ENCODE peak calls at places on chromosomes 6 and 20, in six cellular contexts. R, N, A, Q, V and U are unnamed samples.

GRCh38 chr6:137494281-137494966 is at the start of gene OLIG3:
- DNase-seq in R (no peak), N (no peak), A (peak), Q (no peak), V (no peak), U (no peak)

GRCh38 chr20:33584976-33585375 is 77.2 kb upstream of the C20orf144 start:
- DNase-seq in R (no peak), N (no peak), A (no peak), Q (no peak), V (no peak), U (no peak)

GRCh38 chr6:36847991-36848390 is 8.7 kb upstream of the CPNE5 start:
- DNase-seq in R (no peak), N (no peak), A (no peak), Q (no peak), V (no peak), U (no peak)

GRCh38 chr6:124661231-124661630 is 301.0 kb upstream of the RNF217 start:
- DNase-seq in R (no peak), N (no peak), A (no peak), Q (no peak), V (no peak), U (no peak)

GRCh38 chr6:9086331-9086730 is 651.0 kb upstream of the SLC35B3 start:
- DNase-seq in R (no peak), N (no peak), A (no peak), Q (no peak), V (no peak), U (no peak)

GRCh38 chr20:57061058-57061900 is 205.2 kb downstream of the BMP7 start:
- DNase-seq in R (peak), N (no peak), A (peak), Q (peak), V (no peak), U (no peak)

GRCh38 chr6:33807606-33808005 is 3.8 kb upstream of the MLN start:
- DNase-seq in R (no peak), N (no peak), A (no peak), Q (no peak), V (no peak), U (no peak)

GRCh38 chr6:21612067-21612745 is 18.7 kb downstream of the SOX4 start:
- DNase-seq in R (no peak), N (no peak), A (no peak), Q (no peak), V (no peak), U (no peak)

GRCh38 chr20:36754656-36755222 is 8.8 kb upstream of the NDRG3 start:
- DNase-seq in R (peak), N (no peak), A (peak), Q (peak), V (peak), U (peak)

GRCh38 chr6:167328086-167328485 is 3.2 kb downstream of the TTLL2 start:
- DNase-seq in R (no peak), N (no peak), A (no peak), Q (no peak), V (no peak), U (no peak)

GRCh38 chr6:2853766-2854393 is 12.2 kb upstream of the SERPINB1 start:
- DNase-seq in R (peak), N (peak), A (no peak), Q (peak), V (peak), U (peak)

GRCh38 chr6:106729848-106730247 is 100.5 kb downstream of the QRSL1 start:
- DNase-seq in R (no peak), N (no peak), A (no peak), Q (no peak), V (no peak), U (no peak)

GRCh38 chr6:168089186-168090063 is 10.4 kb upstream of the FRMD1 start:
- DNase-seq in R (no peak), N (no peak), A (no peak), Q (no peak), V (no peak), U (no peak)

GRCh38 chr6:361411-362132 is 30.0 kb upstream of the IRF4 start:
- DNase-seq in R (no peak), N (no peak), A (no peak), Q (no peak), V (no peak), U (no peak)

GRCh38 chr6:163335671-163336545 is 78.6 kb upstream of the QKI start:
- DNase-seq in R (no peak), N (no peak), A (no peak), Q (no peak), V (no peak), U (no peak)

GRCh38 chr6:7463785-7464184 is 74.2 kb downstream of the RIOK1 start:
- DNase-seq in R (peak), N (no peak), A (no peak), Q (no peak), V (peak), U (no peak)

GRCh38 chr6:142902636-142903053 is 42.3 kb downstream of the HIVEP2 start:
- DNase-seq in R (peak), N (peak), A (no peak), Q (peak), V (peak), U (peak)

GRCh38 chr6:53300656-53301551 is 47.8 kb downstream of the ELOVL5 start:
- DNase-seq in R (no peak), N (no peak), A (no peak), Q (no peak), V (peak), U (no peak)

GRCh38 chr6:104599821-104600658 is 259.7 kb downstream of the HACE1 start:
- DNase-seq in R (no peak), N (no peak), A (no peak), Q (no peak), V (no peak), U (no peak)

GRCh38 chr6:147479857-147480256 is 28.6 kb upstream of the SAMD5 start:
- DNase-seq in R (peak), N (no peak), A (no peak), Q (no peak), V (no peak), U (no peak)

GRCh38 chr6:158631678-158632537 is 12.6 kb downstream of the DYNLT1 start:
- DNase-seq in R (peak), N (no peak), A (no peak), Q (peak), V (no peak), U (peak)

GRCh38 chr6:157380458-157380778 is 572 bp upstream of the ZDHHC14 start:
- DNase-seq in R (no peak), N (no peak), A (no peak), Q (peak), V (no peak), U (no peak)

GRCh38 chr20:52313335-52313963 is 121.9 kb upstream of the ZFP64 start:
- DNase-seq in R (peak), N (no peak), A (no peak), Q (no peak), V (peak), U (peak)

GRCh38 chr20:15320941-15321340 is 983.5 kb upstream of the FLRT3 start:
- DNase-seq in R (no peak), N (no peak), A (no peak), Q (no peak), V (no peak), U (no peak)

GRCh38 chr20:19056909-19057308 is 155.5 kb upstream of the SLC24A3 start:
- DNase-seq in R (no peak), N (no peak), A (peak), Q (no peak), V (no peak), U (no peak)

GRCh38 chr20:208937-209566 is 18.0 kb upstream of the DEFB129 start:
- DNase-seq in R (peak), N (no peak), A (no peak), Q (peak), V (peak), U (peak)

GRCh38 chr6:69865126-69865525 is 1.2 kb upstream of the COL19A1 start:
- DNase-seq in R (no peak), N (no peak), A (no peak), Q (no peak), V (no peak), U (no peak)

GRCh38 chr6:10528170-10528981 is 7.2 kb downstream of the GCNT2 start:
- DNase-seq in R (peak), N (peak), A (no peak), Q (no peak), V (peak), U (no peak)

GRCh38 chr20:25090492-25091429 is 8.8 kb upstream of the VSX1 start:
- DNase-seq in R (no peak), N (peak), A (peak), Q (no peak), V (no peak), U (no peak)

GRCh38 chr6:6003334-6004146 is 3.2 kb downstream of the NRN1 start:
- DNase-seq in R (no peak), N (no peak), A (peak), Q (no peak), V (no peak), U (no peak)

GRCh38 chr6:220312-220711 is 72.0 kb upstream of the DUSP22 start:
- DNase-seq in R (no peak), N (no peak), A (no peak), Q (no peak), V (peak), U (no peak)

GRCh38 chr6:21742238-21742660 is 148.7 kb downstream of the SOX4 start:
- DNase-seq in R (peak), N (no peak), A (no peak), Q (no peak), V (no peak), U (peak)

GRCh38 chr20:17859616-17860232 is 108.9 kb downstream of the SNX5 start:
- DNase-seq in R (no peak), N (no peak), A (no peak), Q (no peak), V (no peak), U (no peak)

GRCh38 chr20:4869290-4870193 is 131.8 kb downstream of the SLC23A2 start:
- DNase-seq in R (peak), N (no peak), A (no peak), Q (no peak), V (no peak), U (no peak)

DNA sequence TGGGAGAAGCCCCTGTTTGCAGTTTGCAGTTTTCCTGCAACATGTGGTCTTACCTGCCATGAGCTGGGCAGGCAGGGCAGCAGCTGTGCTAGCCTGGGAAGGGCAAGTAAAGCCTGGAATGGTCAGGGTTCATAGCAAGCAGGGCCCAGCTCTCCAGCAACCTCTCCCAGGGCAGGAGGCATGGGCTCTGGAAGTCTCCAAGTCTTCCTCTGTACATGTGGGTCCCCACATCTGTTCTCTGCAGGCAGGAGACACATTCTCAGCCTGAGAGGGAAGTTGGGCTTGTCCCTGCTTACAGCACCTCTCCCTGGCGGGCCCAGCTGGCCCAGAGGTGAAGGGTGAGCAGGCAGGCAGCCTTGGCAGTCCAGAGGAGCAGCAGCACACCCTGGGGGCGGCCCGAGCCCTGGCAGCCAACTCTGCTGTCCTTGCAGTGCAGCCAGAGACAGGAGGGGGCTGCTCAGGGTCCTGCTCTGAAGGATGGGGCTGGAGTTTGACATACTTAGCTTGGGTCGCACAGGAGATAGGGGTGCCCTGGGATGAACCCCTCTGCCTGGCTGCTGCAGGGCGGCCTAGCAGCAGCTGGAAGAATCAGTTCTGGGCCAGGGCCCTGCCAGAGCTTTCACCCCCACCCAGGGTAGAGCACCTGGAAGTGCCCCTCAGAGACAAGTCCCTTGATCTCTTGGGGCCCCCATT is 176.0 kb downstream of the MRPL14 start:
- DNase-seq in R (peak), N (no peak), A (peak), Q (peak), V (peak), U (peak)
- TF ChIP-seq MAX in R (no peak), N (no peak), A (peak), Q (no peak), V (peak), U (no peak)

GRCh38 chr6:139262519-139263300 is 29.1 kb downstream of the TXLNB start:
- DNase-seq in R (no peak), N (no peak), A (no peak), Q (no peak), V (no peak), U (no peak)
- TF ChIP-seq RAD21 in R (no peak), N (no peak), A (no peak), Q (no peak), V (no peak), U (no peak)

GRCh38 chr20:9236408-9236912 is 167.6 kb downstream of the PLCB4 start:
- DNase-seq in R (no peak), N (no peak), A (no peak), Q (no peak), V (no peak), U (no peak)

GRCh38 chr20:9246731-9247130 is 177.8 kb downstream of the PLCB4 start:
- DNase-seq in R (no peak), N (no peak), A (no peak), Q (no peak), V (no peak), U (no peak)

GRCh38 chr20:9244811-9245210 is 175.9 kb downstream of the PLCB4 start:
- DNase-seq in R (no peak), N (no peak), A (no peak), Q (no peak), V (no peak), U (no peak)

GRCh38 chr20:9241721-9242427 is 173.0 kb downstream of the PLCB4 start:
- DNase-seq in R (no peak), N (no peak), A (no peak), Q (no peak), V (no peak), U (no peak)

DNA sequence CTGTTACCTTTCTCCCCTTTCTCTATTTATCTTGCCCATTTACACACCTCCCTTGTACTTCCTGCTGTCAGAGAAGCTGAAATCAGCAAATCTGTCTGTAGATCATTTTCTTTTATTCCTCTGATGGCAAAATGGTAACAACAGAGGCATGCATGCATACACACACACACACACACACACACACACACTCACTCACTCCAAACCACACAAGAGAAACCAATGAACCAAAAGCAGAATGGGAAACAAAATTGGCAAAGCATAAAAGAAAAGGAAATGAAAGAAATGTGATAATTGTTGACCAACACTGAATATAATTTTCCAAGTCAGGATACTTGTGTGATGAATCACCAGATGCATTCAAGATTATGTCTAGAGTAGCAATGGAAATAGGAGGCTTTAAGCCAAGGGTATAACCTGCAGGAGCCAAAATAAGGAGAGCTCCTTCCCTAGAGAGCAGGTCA is 172.4 kb downstream of the PLCB4 start:
- DNase-seq in R (peak), N (no peak), A (no peak), Q (no peak), V (no peak), U (peak)
- TF ChIP-seq MAX in R (no peak), N (no peak), A (no peak), Q (no peak), V (no peak), U (no peak)

GRCh38 chr20:53828673-53829085 is 235.0 kb upstream of the ZNF217 start:
- DNase-seq in R (peak), N (no peak), A (no peak), Q (peak), V (no peak), U (peak)
- TF ChIP-seq RAD21 in R (peak), N (peak), A (peak), Q (peak), V (no peak), U (peak)

GRCh38 chr6:39361657-39362486 is 39.4 kb upstream of the KCNK16 start:
- DNase-seq in R (peak), N (no peak), A (peak), Q (peak), V (peak), U (peak)
- TF ChIP-seq MAX in R (no peak), N (no peak), A (peak), Q (no peak), V (no peak), U (peak)

DNA sequence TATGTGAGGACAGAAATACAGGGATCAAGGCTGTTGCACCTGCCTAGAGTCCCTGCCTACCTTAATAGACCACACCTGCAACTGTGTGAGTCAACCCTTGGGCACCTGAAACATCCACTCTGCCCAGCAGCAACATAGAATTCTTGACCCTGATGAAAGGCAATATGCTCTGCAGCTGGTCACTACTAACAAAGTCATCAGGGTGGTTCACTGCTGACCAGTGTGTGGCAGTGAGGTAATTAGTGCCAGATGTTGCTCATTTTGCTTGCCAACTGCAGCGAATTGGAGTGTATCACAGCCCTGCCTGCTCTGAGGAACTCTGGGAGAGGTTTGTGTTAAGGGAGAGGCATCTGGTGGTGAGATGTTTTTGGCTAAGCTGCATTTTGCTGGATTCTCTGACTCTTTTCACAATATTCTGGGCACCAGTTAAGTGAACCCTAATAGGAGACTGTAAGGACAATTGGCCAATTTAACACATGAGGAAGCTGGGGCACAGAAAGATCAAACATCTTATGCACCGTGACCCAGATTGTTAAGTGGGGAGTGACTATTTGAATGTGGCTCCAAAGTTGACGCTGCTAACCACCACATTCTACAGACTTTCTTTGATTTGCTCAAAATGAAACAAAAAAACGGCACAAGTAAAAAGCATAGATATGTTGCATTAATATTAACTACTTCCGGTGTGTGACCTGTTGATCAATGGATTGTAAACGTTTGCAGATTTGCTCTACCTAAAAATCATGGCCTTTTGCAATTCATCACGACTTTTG is 61.9 kb upstream of the OPRM1 start:
- DNase-seq in R (no peak), N (peak), A (no peak), Q (no peak), V (no peak), U (no peak)
- TF ChIP-seq RAD21 in R (no peak), N (no peak), A (no peak), Q (no peak), V (no peak), U (no peak)

GRCh38 chr6:17885889-17886576 is 101.4 kb downstream of the KIF13A start:
- DNase-seq in R (no peak), N (no peak), A (no peak), Q (no peak), V (no peak), U (no peak)
- TF ChIP-seq MAX in R (no peak), N (no peak), A (no peak), Q (no peak), V (no peak), U (no peak)

GRCh38 chr20:45408646-45409213 is 641 bp downstream of the DBNDD2 start:
- DNase-seq in R (no peak), N (no peak), A (no peak), Q (no peak), V (no peak), U (no peak)
- TF ChIP-seq RAD21 in R (no peak), N (no peak), A (no peak), Q (no peak), V (no peak), U (no peak)

GRCh38 chr20:13021205-13021970 is 12.6 kb downstream of the SPTLC3 start:
- DNase-seq in R (no peak), N (no peak), A (no peak), Q (no peak), V (peak), U (no peak)

GRCh38 chr20:13013411-13013810 is 4.6 kb downstream of the SPTLC3 start:
- DNase-seq in R (no peak), N (no peak), A (no peak), Q (no peak), V (no peak), U (no peak)

GRCh38 chr20:13012886-13013285 is 4.1 kb downstream of the SPTLC3 start:
- DNase-seq in R (no peak), N (no peak), A (no peak), Q (no peak), V (no peak), U (no peak)

GRCh38 chr20:13017883-13018535 is 9.2 kb downstream of the SPTLC3 start:
- DNase-seq in R (peak), N (no peak), A (no peak), Q (no peak), V (no peak), U (no peak)

GRCh38 chr20:13017235-13017634 is 8.5 kb downstream of the SPTLC3 start:
- DNase-seq in R (no peak), N (no peak), A (no peak), Q (no peak), V (no peak), U (no peak)
- TF ChIP-seq MAX in R (no peak), N (no peak), A (no peak), Q (no peak), V (no peak), U (no peak)

GRCh38 chr6:14455442-14455841 is 337.9 kb downstream of the CD83 start:
- DNase-seq in R (no peak), N (no peak), A (no peak), Q (no peak), V (no peak), U (no peak)

GRCh38 chr6:14455942-14456648 is 338.5 kb downstream of the CD83 start:
- DNase-seq in R (no peak), N (no peak), A (no peak), Q (no peak), V (no peak), U (no peak)

GRCh38 chr6:14452567-14453527 is 335.3 kb downstream of the CD83 start:
- DNase-seq in R (no peak), N (peak), A (no peak), Q (peak), V (no peak), U (no peak)

GRCh38 chr6:14453712-14454466 is 336.3 kb downstream of the CD83 start:
- DNase-seq in R (no peak), N (no peak), A (no peak), Q (no peak), V (no peak), U (no peak)

GRCh38 chr6:14454467-14454763 is 336.8 kb downstream of the CD83 start:
- DNase-seq in R (no peak), N (no peak), A (no peak), Q (peak), V (no peak), U (no peak)
- TF ChIP-seq RAD21 in R (no peak), N (no peak), A (no peak), Q (no peak), V (no peak), U (no peak)